ENCODE peak calls at places on chromosomes 5 and 9, in four cellular contexts. S, G, V and H are unnamed samples.
A peak's percentile ranks its signal among the peaks of the same experiment; 100 is the strongest.

GRCh38 chr9:78074385-78075291 is 43.0 kb upstream of the GNAQ start:
- DNase-seq in S (peak; percentile 25), G (no peak), V (no peak), H (no peak)

GRCh38 chr5:159043551-159043950 is 56.2 kb downstream of the EBF1 start:
- DNase-seq in S (no peak), G (no peak), V (no peak), H (no peak)

GRCh38 chr5:134524219-134524825 is 1.1 kb upstream of the JADE2 start:
- DNase-seq in S (peak; percentile 90), G (peak; percentile 77), V (no peak), H (peak; percentile 72)

GRCh38 chr5:174355208-174355612 is 309.7 kb downstream of the NSG2 start:
- DNase-seq in S (peak; percentile 60), G (peak; percentile 70), V (no peak), H (peak; percentile 72)

GRCh38 chr5:170448221-170448620 is 55.6 kb upstream of the KCNIP1 start:
- DNase-seq in S (no peak), G (no peak), V (no peak), H (no peak)

GRCh38 chr9:3716415-3716814 is 190.6 kb upstream of the RFX3 start:
- DNase-seq in S (peak; percentile 7), G (no peak), V (no peak), H (no peak)

GRCh38 chr9:13181652-13182051 is 97.8 kb downstream of the MPDZ start:
- DNase-seq in S (peak; percentile 1), G (peak; percentile 55), V (peak; percentile 39), H (peak; percentile 64)

GRCh38 chr5:36596756-36597155 is 9.7 kb upstream of the SLC1A3 start:
- DNase-seq in S (no peak), G (no peak), V (no peak), H (no peak)

GRCh38 chr5:131279209-131279608 is 15.4 kb downstream of the CDC42SE2 start:
- DNase-seq in S (no peak), G (no peak), V (no peak), H (no peak)

GRCh38 chr5:11504794-11505193 is 399.5 kb downstream of the CTNND2 start:
- DNase-seq in S (peak; percentile 32), G (no peak), V (no peak), H (no peak)

DNA sequence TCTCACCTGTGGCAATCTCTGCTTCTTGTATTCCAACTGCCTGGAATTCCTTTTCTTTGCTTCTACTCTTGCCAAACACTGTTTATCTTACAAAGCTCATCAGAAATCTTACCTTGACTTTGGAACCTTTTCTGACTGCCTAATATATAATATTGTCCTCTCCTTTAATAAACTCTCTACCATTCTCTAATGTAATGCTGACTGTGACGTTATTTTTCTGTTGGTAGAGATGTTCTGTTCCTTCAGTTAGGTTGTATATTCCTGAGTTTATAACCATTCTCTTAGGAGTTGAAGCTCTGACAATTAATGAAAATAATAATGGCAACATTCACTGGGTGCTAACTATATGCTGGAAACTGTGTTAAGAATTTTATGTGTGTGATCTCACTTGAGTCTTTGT is 188.8 kb upstream of the ATP10B start:
- DNase-seq in S (no peak), G (no peak), V (no peak), H (no peak)
- H3K4me1 ChIP-seq in S (no peaks in the 10 kb centered on the region), G (no peaks in the 10 kb centered on the region), V (no peaks in the 10 kb centered on the region), H (no peaks in the 10 kb centered on the region)

DNA sequence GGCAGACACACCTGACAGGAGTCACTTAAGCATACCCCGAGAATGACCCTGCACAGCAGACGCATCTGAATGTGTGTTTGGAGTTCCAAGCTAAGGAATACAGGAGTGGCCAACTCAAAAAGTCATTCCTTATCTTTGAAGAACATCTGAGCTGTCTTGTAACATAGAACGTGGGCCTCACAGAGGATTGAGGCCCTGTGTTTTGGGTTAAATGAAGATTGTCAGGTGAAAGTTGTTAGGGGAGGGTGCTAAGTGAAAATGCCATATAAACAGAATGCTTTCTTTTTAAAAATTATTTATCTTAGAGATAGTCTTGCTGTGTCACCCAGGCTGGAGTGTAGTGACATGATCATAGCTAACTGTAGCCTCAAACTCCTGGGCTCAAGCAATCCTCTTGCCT is 100.9 kb downstream of the PIK3R1 start:
- DNase-seq in S (no peak), G (no peak), V (no peak), H (no peak)
- H2AFZ ChIP-seq in S (no peak overlapping the region), G (no peak overlapping the region), V (no peak overlapping the region), H (no peak overlapping the region)

GRCh38 chr9:76650692-76651091 is 113.5 kb upstream of the PCA3 start:
- DNase-seq in S (no peak), G (no peak), V (no peak), H (no peak)

GRCh38 chr9:76654051-76654461 is 110.2 kb upstream of the PCA3 start:
- DNase-seq in S (no peak), G (no peak), V (no peak), H (no peak)

GRCh38 chr9:76652894-76653293 is 111.3 kb upstream of the PCA3 start:
- DNase-seq in S (no peak), G (no peak), V (no peak), H (no peak)

GRCh38 chr9:76649894-76650293 is 114.3 kb upstream of the PCA3 start:
- DNase-seq in S (no peak), G (no peak), V (no peak), H (no peak)

DNA sequence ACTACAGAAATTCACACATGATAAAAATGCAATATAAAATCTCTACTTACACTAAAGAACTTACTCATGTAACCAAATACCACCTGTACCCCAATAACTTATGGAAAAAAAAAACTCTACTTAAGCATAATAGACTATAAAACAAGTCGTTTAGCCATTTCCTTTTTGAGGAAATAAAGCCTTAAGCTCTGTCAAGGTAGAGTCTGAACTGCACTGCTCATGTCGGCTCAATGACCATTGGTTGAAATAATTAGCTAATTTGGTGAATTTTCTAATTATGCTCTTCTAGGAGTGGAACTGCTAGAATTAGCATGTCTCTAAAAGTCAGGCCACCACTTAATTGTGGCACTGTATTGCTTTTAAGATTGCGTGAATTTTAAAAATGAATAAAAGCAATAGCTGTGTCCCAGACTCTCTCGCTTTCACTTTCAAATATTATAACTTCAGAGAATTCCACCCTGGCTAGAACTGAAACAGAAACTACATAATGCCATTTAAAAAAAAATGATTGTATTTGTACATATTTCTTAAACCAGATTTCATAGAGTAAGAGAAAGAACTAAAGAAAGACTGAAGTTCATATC is 113.0 kb upstream of the PCA3 start:
- DNase-seq in S (no peak), G (no peak), V (no peak), H (no peak)
- H3K4me1 ChIP-seq in S (peaks cover 52% of the 10 kb centered on the region), G (peaks cover 8% of the 10 kb centered on the region), V (no peaks in the 10 kb centered on the region), H (peaks cover 25% of the 10 kb centered on the region)

DNA sequence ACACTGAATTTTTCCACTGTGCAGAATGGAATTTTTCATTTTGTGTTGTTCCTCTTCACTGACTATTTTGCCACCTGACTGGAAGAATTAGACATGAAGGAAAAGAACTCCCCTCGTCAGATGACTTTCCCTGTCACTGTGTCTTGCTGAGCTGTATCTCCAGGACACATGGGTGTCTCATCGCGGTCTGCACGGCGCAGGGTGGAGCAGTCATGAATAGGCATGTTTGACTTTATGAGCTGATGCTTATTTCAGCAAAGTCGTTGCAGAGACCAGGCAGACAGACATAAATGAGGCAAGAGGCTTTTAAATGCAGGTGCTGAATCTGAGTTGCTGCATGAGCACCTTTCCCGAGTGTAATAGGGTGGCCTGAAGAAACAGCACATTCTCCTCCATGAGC is 50.3 kb upstream of the SEMA4D start:
- DNase-seq in S (no peak), G (no peak), V (no peak), H (peak; percentile 35)
- H2AFZ ChIP-seq in S (no peak overlapping the region), G (no peak overlapping the region), V (peak overlapping the region; percentile 56), H (no peak overlapping the region)

DNA sequence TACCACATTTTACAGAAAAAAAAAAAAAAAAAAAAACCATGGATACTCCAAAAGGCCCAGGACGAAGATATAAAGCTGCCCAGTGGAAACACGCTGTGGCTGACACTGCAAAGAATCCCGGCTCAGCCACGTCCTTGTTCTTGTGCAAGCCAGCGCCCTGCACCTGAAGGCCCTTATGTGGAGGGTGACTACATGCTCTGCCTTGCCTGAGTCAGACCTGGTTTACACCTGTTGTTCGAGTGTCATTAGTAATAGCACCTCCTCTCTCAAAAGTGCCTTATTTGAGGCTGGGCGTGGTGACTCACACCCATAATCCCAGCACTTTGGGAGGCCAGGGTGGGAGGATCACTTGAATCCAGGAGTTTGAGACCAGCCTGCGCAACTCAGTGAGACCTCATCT is 54.3 kb upstream of the ZSWIM6 start:
- DNase-seq in S (no peak), G (peak; percentile 66), V (no peak), H (peak; percentile 82)
- H3K4me1 ChIP-seq in S (peaks cover 34% of the 10 kb centered on the region), G (peaks cover 28% of the 10 kb centered on the region), V (no peaks in the 10 kb centered on the region), H (peaks cover 34% of the 10 kb centered on the region)

DNA sequence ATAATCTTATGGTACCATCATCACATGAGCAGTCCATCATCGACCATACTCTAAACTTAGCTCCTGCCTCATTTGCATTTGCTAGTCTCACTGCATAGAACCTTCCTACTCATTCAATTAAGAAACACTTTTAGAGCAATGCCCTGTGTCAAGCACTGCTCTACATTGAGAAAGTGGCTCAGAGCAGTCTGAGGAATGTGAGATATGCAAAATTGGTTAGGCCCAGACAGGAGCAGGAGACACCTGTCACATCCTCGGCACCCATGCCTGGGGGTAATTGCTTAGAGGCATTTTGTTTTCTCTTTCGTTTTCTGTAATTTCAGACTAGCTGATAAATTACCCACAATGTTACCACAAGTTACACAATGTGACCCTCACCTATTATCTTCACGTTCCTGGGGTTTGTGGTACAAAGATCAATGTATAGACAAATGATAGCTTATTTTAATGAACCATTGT is 4.9 kb upstream of the RARS1 start:
- DNase-seq in S (no peak), G (peak; percentile 43), V (peak; percentile 28), H (no peak)
- H2AFZ ChIP-seq in S (no peak overlapping the region), G (no peak overlapping the region), V (peak overlapping the region; percentile 31), H (no peak overlapping the region)

DNA sequence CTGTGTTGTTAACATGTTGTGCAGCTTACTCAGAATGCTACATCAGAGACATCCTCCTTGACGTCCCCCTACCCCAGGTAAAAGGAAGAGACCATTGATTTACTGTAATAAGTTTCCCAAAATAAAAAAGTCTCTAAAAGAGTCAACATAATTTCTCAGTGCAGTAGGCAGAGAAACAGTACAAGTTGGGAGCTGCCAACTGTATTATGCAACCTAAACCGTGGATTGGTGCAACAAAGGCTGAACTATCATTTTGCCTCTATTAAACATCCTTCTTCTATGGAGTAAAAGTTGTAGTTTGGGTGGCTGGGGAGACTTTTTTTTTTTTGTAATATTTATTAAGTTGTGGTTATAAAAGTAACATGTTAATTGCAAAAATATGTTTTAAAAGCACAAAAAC is 208.0 kb downstream of the NR3C1 start:
- DNase-seq in S (peak; percentile 67), G (no peak), V (no peak), H (peak; percentile 66)
- H3K4me1 ChIP-seq in S (peaks cover 43% of the 10 kb centered on the region), G (no peaks in the 10 kb centered on the region), V (peaks cover 41% of the 10 kb centered on the region), H (peaks cover 52% of the 10 kb centered on the region)